ENCODE peak calls at places on chromosomes 4 and X, in four cellular contexts. One of them, this sample, is unnamed.

GRCh38 chr4:104393649-104394048 is 101.0 kb downstream of the CXXC4 start:
- DNase-seq in GM23338: no peak
- DNase-seq in lung: no peak
- DNase-seq in heart left ventricle: no peak
- DNase-seq in this sample: no peak

GRCh38 chr4:186724048-186724860 is 598 bp upstream of the FAT1 start:
- DNase-seq in heart left ventricle: peak; percentile 76
- DNase-seq in lung: peak; percentile 34
- DNase-seq in GM23338: peak; percentile 91
- DNase-seq in this sample: peak; percentile 72

GRCh38 chrX:77597090-77597489 is 149.9 kb downstream of the FGF16 start:
- DNase-seq in GM23338: peak; percentile 2
- DNase-seq in lung: no peak
- DNase-seq in heart left ventricle: no peak
- DNase-seq in this sample: no peak

GRCh38 chr4:186095406-186095805 is 9.1 kb upstream of the FAM149A start:
- DNase-seq in GM23338: no peak
- DNase-seq in lung: no peak
- DNase-seq in heart left ventricle: no peak
- DNase-seq in this sample: no peak

GRCh38 chr4:124253080-124253479 is 459.5 kb downstream of the ANKRD50 start:
- DNase-seq in heart left ventricle: no peak
- DNase-seq in GM23338: no peak
- DNase-seq in lung: no peak
- DNase-seq in this sample: no peak

GRCh38 chrX:48574270-48575266 is at the start of gene RBM3:
- DNase-seq in heart left ventricle: peak; percentile 95
- DNase-seq in lung: peak; percentile 95
- DNase-seq in GM23338: peak; percentile 91
- DNase-seq in this sample: peak; percentile 93

GRCh38 chr4:57151481-57151880 is 41.3 kb upstream of the IGFBP7 start:
- DNase-seq in heart left ventricle: no peak
- DNase-seq in GM23338: peak; percentile 15
- DNase-seq in lung: no peak
- DNase-seq in this sample: no peak

GRCh38 chr4:153467154-153467896 is 1.2 kb downstream of the TMEM131L start:
- DNase-seq in GM23338: peak; percentile 83
- DNase-seq in lung: peak; percentile 80
- DNase-seq in heart left ventricle: peak; percentile 78
- DNase-seq in this sample: peak; percentile 92

GRCh38 chr4:2366252-2367192 is 51.9 kb downstream of the ZFYVE28 start:
- DNase-seq in lung: no peak
- DNase-seq in GM23338: no peak
- DNase-seq in heart left ventricle: no peak
- DNase-seq in this sample: no peak

GRCh38 chr4:140315970-140316369 is 57.5 kb upstream of the SCOC start:
- DNase-seq in heart left ventricle: no peak
- DNase-seq in GM23338: peak; percentile 80
- DNase-seq in lung: no peak
- DNase-seq in this sample: no peak

GRCh38 chr4:128155231-128155855 is 94.2 kb downstream of the LARP1B start:
- DNase-seq in lung: no peak
- DNase-seq in heart left ventricle: peak; percentile 59
- DNase-seq in GM23338: no peak
- DNase-seq in this sample: peak; percentile 35

GRCh38 chrX:133674726-133675470 is 259.6 kb upstream of the GPC4 start:
- DNase-seq in lung: peak; percentile 44
- DNase-seq in heart left ventricle: no peak
- DNase-seq in GM23338: peak; percentile 33
- DNase-seq in this sample: no peak

GRCh38 chr4:126958482-126958881 is 674.3 kb upstream of the INTU start:
- DNase-seq in heart left ventricle: no peak
- DNase-seq in lung: no peak
- DNase-seq in GM23338: no peak
- DNase-seq in this sample: no peak

GRCh38 chr4:41696131-41696530 is 52.4 kb downstream of the PHOX2B start:
- DNase-seq in heart left ventricle: no peak
- DNase-seq in GM23338: no peak
- DNase-seq in lung: no peak
- DNase-seq in this sample: no peak

GRCh38 chr4:6621556-6621927 is 18.9 kb upstream of the MRFAP1 start:
- DNase-seq in heart left ventricle: no peak
- DNase-seq in GM23338: no peak
- DNase-seq in lung: no peak
- DNase-seq in this sample: no peak

GRCh38 chr4:123018391-123018755 is 96.0 kb upstream of the NUDT6 start:
- DNase-seq in GM23338: no peak
- DNase-seq in heart left ventricle: no peak
- DNase-seq in lung: no peak
- DNase-seq in this sample: no peak

GRCh38 chr4:174865418-174865985 is 36.5 kb upstream of the GLRA3 start:
- DNase-seq in GM23338: no peak
- DNase-seq in lung: no peak
- DNase-seq in heart left ventricle: no peak
- DNase-seq in this sample: no peak

GRCh38 chr4:138090145-138090917 is 151.8 kb downstream of the SLC7A11 start:
- DNase-seq in heart left ventricle: no peak
- DNase-seq in lung: peak; percentile 63
- DNase-seq in GM23338: peak; percentile 71
- DNase-seq in this sample: peak; percentile 59

GRCh38 chr4:176084769-176085168 is 19.1 kb downstream of the WDR17 start:
- DNase-seq in GM23338: no peak
- DNase-seq in heart left ventricle: no peak
- DNase-seq in lung: no peak
- DNase-seq in this sample: no peak

GRCh38 chrX:30635630-30636029 is 17.6 kb upstream of the GK start:
- DNase-seq in GM23338: peak; percentile 18
- DNase-seq in heart left ventricle: no peak
- DNase-seq in lung: no peak
- DNase-seq in this sample: no peak

GRCh38 chr4:97525236-97525635 is 618.0 kb downstream of the STPG2 start:
- DNase-seq in lung: no peak
- DNase-seq in GM23338: no peak
- DNase-seq in heart left ventricle: no peak
- DNase-seq in this sample: no peak

GRCh38 chr4:105895609-105896460 is 564 bp downstream of the NPNT start:
- DNase-seq in GM23338: peak; percentile 45
- DNase-seq in heart left ventricle: peak; percentile 60
- DNase-seq in lung: peak; percentile 45
- DNase-seq in this sample: peak; percentile 52

GRCh38 chrX:136191171-136191570 is 43.8 kb downstream of the FHL1 start:
- DNase-seq in lung: no peak
- DNase-seq in GM23338: no peak
- DNase-seq in heart left ventricle: no peak
- DNase-seq in this sample: peak; percentile 49

GRCh38 chrX:45743081-45743533 is 542.4 kb upstream of the DIPK2B start:
- DNase-seq in GM23338: peak; percentile 39
- DNase-seq in heart left ventricle: no peak
- DNase-seq in lung: no peak
- DNase-seq in this sample: no peak

GRCh38 chr4:16783119-16783518 is 115.3 kb downstream of the LDB2 start:
- DNase-seq in GM23338: peak; percentile 53
- DNase-seq in heart left ventricle: no peak
- DNase-seq in lung: no peak
- DNase-seq in this sample: no peak

GRCh38 chr4:168705121-168705520 is 208.3 kb downstream of the PALLD start:
- DNase-seq in GM23338: no peak
- DNase-seq in lung: no peak
- DNase-seq in heart left ventricle: no peak
- DNase-seq in this sample: no peak

GRCh38 chrX:68424719-68425118 is 8.6 kb downstream of the OPHN1 start:
- DNase-seq in heart left ventricle: no peak
- DNase-seq in lung: no peak
- DNase-seq in GM23338: no peak
- DNase-seq in this sample: no peak

GRCh38 chr4:163243297-163243981 is 76.7 kb upstream of the NAF1 start:
- DNase-seq in GM23338: no peak
- DNase-seq in heart left ventricle: no peak
- DNase-seq in lung: no peak
- DNase-seq in this sample: no peak

GRCh38 chr4:114373508-114373907 is 225.1 kb upstream of the UGT8 start:
- DNase-seq in heart left ventricle: no peak
- DNase-seq in GM23338: no peak
- DNase-seq in lung: no peak
- DNase-seq in this sample: no peak

GRCh38 chr4:114383055-114383454 is 215.6 kb upstream of the UGT8 start:
- DNase-seq in lung: no peak
- DNase-seq in heart left ventricle: no peak
- DNase-seq in GM23338: no peak
- DNase-seq in this sample: no peak

GRCh38 chr4:114383721-114384120 is 214.9 kb upstream of the UGT8 start:
- DNase-seq in GM23338: no peak
- DNase-seq in heart left ventricle: no peak
- DNase-seq in lung: no peak
- DNase-seq in this sample: no peak

GRCh38 chr4:114378306-114378903 is 220.2 kb upstream of the UGT8 start:
- DNase-seq in lung: no peak
- DNase-seq in heart left ventricle: no peak
- DNase-seq in GM23338: no peak
- DNase-seq in this sample: no peak
- H3K4me3 ChIP-seq in lung: no peak overlapping the region
- H3K4me3 ChIP-seq in heart left ventricle: no peak overlapping the region
- H3K4me3 ChIP-seq in GM23338: no peak overlapping the region
- H3K4me3 ChIP-seq in this sample: no peak overlapping the region

DNA sequence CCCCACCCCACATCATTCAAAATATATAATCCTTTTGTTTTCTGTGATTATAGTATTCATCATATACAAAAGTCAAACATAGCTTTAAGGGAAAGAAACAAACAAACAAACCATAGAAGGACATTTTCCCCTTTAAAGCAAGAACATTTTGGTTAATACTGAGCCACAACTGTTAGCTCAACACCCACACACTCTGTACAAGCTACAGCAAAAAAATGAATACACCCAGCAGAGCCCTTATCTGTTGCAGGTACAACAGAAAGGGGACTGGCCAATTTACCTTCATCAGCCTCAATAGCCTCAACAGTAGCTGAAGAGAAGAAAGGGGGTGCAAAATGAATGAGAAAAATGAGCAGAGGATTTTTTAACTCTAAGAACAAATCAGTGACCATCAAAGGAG is 318.4 kb downstream of the PPP3CA start:
- DNase-seq in GM23338: no peak
- DNase-seq in heart left ventricle: no peak
- DNase-seq in lung: no peak
- DNase-seq in this sample: no peak
- H3K4me1 ChIP-seq in GM23338: peaks cover 54% of the 10 kb centered on the region
- H3K4me1 ChIP-seq in heart left ventricle: peaks cover 4% of the 10 kb centered on the region
- H3K4me1 ChIP-seq in lung: no peaks in the 10 kb centered on the region
- H3K4me1 ChIP-seq in this sample: no peaks in the 10 kb centered on the region

DNA sequence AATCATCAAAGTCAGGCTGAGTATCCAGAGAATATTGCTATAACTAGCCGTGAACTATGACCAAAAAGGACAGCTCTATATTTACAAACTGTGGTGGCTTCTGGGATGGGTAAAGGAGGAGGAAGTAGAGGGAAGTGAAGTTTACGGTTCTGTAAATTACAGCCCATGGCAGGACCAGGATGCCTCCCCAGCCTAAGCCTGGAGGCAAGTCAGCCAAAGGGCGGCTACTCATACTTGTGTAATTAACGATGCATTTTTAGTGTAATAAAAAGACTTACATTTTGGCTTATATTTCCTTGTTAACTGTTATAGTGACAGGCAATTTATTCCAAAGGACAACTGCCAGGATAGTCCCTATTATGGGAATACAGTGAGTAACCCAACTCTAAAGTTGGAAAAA is 139.9 kb upstream of the OTUD4 start:
- DNase-seq in lung: no peak
- DNase-seq in heart left ventricle: no peak
- DNase-seq in GM23338: no peak
- DNase-seq in this sample: no peak
- TF ChIP-seq CTCF in lung: no peak
- TF ChIP-seq CTCF in heart left ventricle: no peak
- TF ChIP-seq CTCF in GM23338: no peak
- TF ChIP-seq CTCF in this sample: no peak

GRCh38 chrX:140502491-140503229 is 2.2 kb downstream of the SOX3 start:
- DNase-seq in lung: no peak
- DNase-seq in GM23338: no peak
- DNase-seq in heart left ventricle: no peak
- DNase-seq in this sample: no peak

GRCh38 chrX:140503714-140504351 is 1.0 kb downstream of the SOX3 start:
- DNase-seq in GM23338: peak; percentile 52
- DNase-seq in heart left ventricle: no peak
- DNase-seq in lung: no peak
- DNase-seq in this sample: no peak

GRCh38 chrX:140503230-140503585 is 1.7 kb downstream of the SOX3 start:
- DNase-seq in lung: no peak
- DNase-seq in heart left ventricle: no peak
- DNase-seq in GM23338: no peak
- DNase-seq in this sample: no peak

GRCh38 chrX:140505421-140506337 is 810 bp upstream of the SOX3 start:
- DNase-seq in lung: no peak
- DNase-seq in heart left ventricle: no peak
- DNase-seq in GM23338: peak; percentile 65
- DNase-seq in this sample: no peak

GRCh38 chrX:140504371-140505324 is at the start of gene SOX3:
- DNase-seq in GM23338: peak; percentile 82
- DNase-seq in heart left ventricle: no peak
- DNase-seq in lung: no peak
- DNase-seq in this sample: no peak
- H3K4me3 ChIP-seq in GM23338: peak within 1 kb of the TSS; percentile 62
- H3K4me3 ChIP-seq in heart left ventricle: peak within 1 kb of the TSS; percentile 24
- H3K4me3 ChIP-seq in lung: no peak within 1 kb of the TSS
- H3K4me3 ChIP-seq in this sample: peak within 1 kb of the TSS; percentile 27

DNA sequence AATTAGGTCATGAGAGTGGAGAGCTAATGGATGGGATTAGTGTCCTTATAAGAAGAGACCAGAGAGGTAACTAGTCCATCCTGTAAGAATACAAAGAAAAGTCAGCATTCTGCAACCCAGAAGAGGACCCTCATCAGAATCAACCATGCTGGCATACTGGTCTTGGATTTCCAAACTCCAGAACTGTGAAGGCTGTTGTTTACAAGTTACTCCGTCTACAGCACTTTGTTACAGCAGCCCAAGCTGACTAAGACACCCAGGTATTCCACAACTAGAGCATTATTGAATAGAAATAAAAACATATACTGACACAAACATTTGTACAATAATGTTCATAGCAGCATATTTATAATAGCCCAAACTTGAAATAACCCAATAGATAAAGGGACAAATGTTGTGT is 9.2 kb downstream of the TMEM156 start:
- DNase-seq in GM23338: no peak
- DNase-seq in lung: no peak
- DNase-seq in heart left ventricle: no peak
- DNase-seq in this sample: no peak
- H3K4me1 ChIP-seq in GM23338: no peaks in the 10 kb centered on the region
- H3K4me1 ChIP-seq in lung: no peaks in the 10 kb centered on the region
- H3K4me1 ChIP-seq in heart left ventricle: no peaks in the 10 kb centered on the region
- H3K4me1 ChIP-seq in this sample: no peaks in the 10 kb centered on the region

This sample was measured in right lobe of liver.